ENCODE peak calls at places on chromosomes 4 and X, in four cellular contexts. One of them, this sample, is unnamed.

GRCh38 chrX:39907964-39908616 is 189.7 kb downstream of the BCOR start:
- DNase-seq in NCI-H1694: no peak
- DNase-seq in substantia nigra: peak; percentile 17
- DNase-seq in T-helper 22 cell: no peak
- DNase-seq in this sample: no peak

GRCh38 chr4:152723236-152723635 is 43.4 kb upstream of the TMEM154 start:
- DNase-seq in NCI-H1694: no peak
- DNase-seq in T-helper 22 cell: no peak
- DNase-seq in substantia nigra: no peak
- DNase-seq in this sample: no peak

GRCh38 chr4:88333741-88334405 is 44.8 kb upstream of the HERC6 start:
- DNase-seq in substantia nigra: no peak
- DNase-seq in T-helper 22 cell: no peak
- DNase-seq in NCI-H1694: no peak
- DNase-seq in this sample: no peak

GRCh38 chrX:10939384-10939783 is 171.7 kb upstream of the HCCS start:
- DNase-seq in NCI-H1694: no peak
- DNase-seq in T-helper 22 cell: no peak
- DNase-seq in substantia nigra: no peak
- DNase-seq in this sample: no peak

GRCh38 chrX:43556207-43556606 is 99.9 kb upstream of the MAOA start:
- DNase-seq in NCI-H1694: no peak
- DNase-seq in substantia nigra: no peak
- DNase-seq in T-helper 22 cell: no peak
- DNase-seq in this sample: no peak

GRCh38 chrX:96407501-96407900 is 277.1 kb upstream of the DIAPH2 start:
- DNase-seq in T-helper 22 cell: no peak
- DNase-seq in NCI-H1694: no peak
- DNase-seq in substantia nigra: no peak
- DNase-seq in this sample: no peak

GRCh38 chr4:184782731-184783472 is 42.9 kb downstream of the ACSL1 start:
- DNase-seq in substantia nigra: no peak
- DNase-seq in NCI-H1694: no peak
- DNase-seq in T-helper 22 cell: no peak
- DNase-seq in this sample: no peak

GRCh38 chr4:65951177-65951576 is 280.9 kb upstream of the EPHA5 start:
- DNase-seq in T-helper 22 cell: no peak
- DNase-seq in NCI-H1694: no peak
- DNase-seq in substantia nigra: no peak
- DNase-seq in this sample: no peak

GRCh38 chrX:31130457-31131215 is 58.8 kb upstream of the FTHL17 start:
- DNase-seq in NCI-H1694: no peak
- DNase-seq in T-helper 22 cell: no peak
- DNase-seq in substantia nigra: no peak
- DNase-seq in this sample: no peak

GRCh38 chr4:2934077-2934812 is 29.0 kb downstream of the NOP14 start:
- DNase-seq in NCI-H1694: no peak
- DNase-seq in substantia nigra: no peak
- DNase-seq in T-helper 22 cell: peak; percentile 56
- DNase-seq in this sample: peak; percentile 8

GRCh38 chrX:117969337-117969736 is 147.3 kb downstream of the KLHL13 start:
- DNase-seq in NCI-H1694: no peak
- DNase-seq in substantia nigra: no peak
- DNase-seq in T-helper 22 cell: no peak
- DNase-seq in this sample: no peak

GRCh38 chrX:9995855-9996339 is 28.7 kb downstream of the CLDN34 start:
- DNase-seq in T-helper 22 cell: peak; percentile 56
- DNase-seq in substantia nigra: peak; percentile 47
- DNase-seq in NCI-H1694: peak; percentile 27
- DNase-seq in this sample: peak; percentile 50

GRCh38 chr4:52889778-52890400 is 27.8 kb downstream of the RASL11B start:
- DNase-seq in substantia nigra: no peak
- DNase-seq in T-helper 22 cell: no peak
- DNase-seq in NCI-H1694: no peak
- DNase-seq in this sample: no peak

GRCh38 chrX:75603833-75604232 is 81.0 kb upstream of the ZDHHC15 start:
- DNase-seq in T-helper 22 cell: no peak
- DNase-seq in NCI-H1694: peak; percentile 33
- DNase-seq in substantia nigra: no peak
- DNase-seq in this sample: peak; percentile 53

GRCh38 chrX:153635788-153636668 is 11.0 kb upstream of the DUSP9 start:
- DNase-seq in substantia nigra: no peak
- DNase-seq in NCI-H1694: no peak
- DNase-seq in T-helper 22 cell: no peak
- DNase-seq in this sample: peak; percentile 28

GRCh38 chrX:5823861-5824260 is 404.8 kb downstream of the NLGN4X start:
- DNase-seq in substantia nigra: no peak
- DNase-seq in T-helper 22 cell: no peak
- DNase-seq in NCI-H1694: no peak
- DNase-seq in this sample: no peak

GRCh38 chr4:174461438-174462106 is 60.7 kb downstream of the HPGD start:
- DNase-seq in NCI-H1694: no peak
- DNase-seq in substantia nigra: no peak
- DNase-seq in T-helper 22 cell: no peak
- DNase-seq in this sample: no peak

GRCh38 chrX:102835504-102836146 is 101.4 kb upstream of the RAB40AL start:
- DNase-seq in T-helper 22 cell: no peak
- DNase-seq in NCI-H1694: peak; percentile 0
- DNase-seq in substantia nigra: no peak
- DNase-seq in this sample: peak; percentile 28

This sample was measured in OCI-M1.